ENCODE peak calls at places on chromosomes 13 and 19, in six cellular contexts. P is HFF-Myc, Y is progenitor cell of endocrine pancreas, F is cardiac muscle cell, O is right lobe of liver, X is fibroblast of mammary gland. K is an unnamed sample.

GRCh38 chr19:31285744-31286143 is 63.5 kb downstream of the TSHZ3 start:
- DNase-seq in P (no peak), Y (no peak), F (peak), O (no peak), X (peak), K (no peak)

GRCh38 chr13:44303681-44304432 is 69.8 kb upstream of the SERP2 start:
- DNase-seq in P (no peak), Y (no peak), F (peak), O (peak), X (peak), K (no peak)

GRCh38 chr19:40366697-40367561 is 18.4 kb downstream of the PLD3 start:
- DNase-seq in P (no peak), Y (peak), F (peak), O (no peak), X (no peak), K (no peak)

GRCh38 chr13:44703371-44703770 is 127.2 kb upstream of the TSC22D1 start:
- DNase-seq in P (peak), Y (no peak), F (peak), O (no peak), X (peak), K (no peak)

GRCh38 chr19:10514211-10515145 is 2.8 kb downstream of the S1PR5 start:
- DNase-seq in P (no peak), Y (no peak), F (no peak), O (no peak), X (no peak), K (no peak)

GRCh38 chr19:55442372-55443044 is 592 bp downstream of the SHISA7 start:
- DNase-seq in P (no peak), Y (no peak), F (no peak), O (peak), X (no peak), K (no peak)

GRCh38 chr13:106507560-106508274 is 27.7 kb downstream of the EFNB2 start:
- DNase-seq in P (no peak), Y (no peak), F (peak), O (no peak), X (peak), K (no peak)

GRCh38 chr13:111662895-111663294 is 342.5 kb downstream of the TEX29 start:
- DNase-seq in P (no peak), Y (no peak), F (no peak), O (peak), X (no peak), K (no peak)

GRCh38 chr13:110771194-110771593 is 57.7 kb downstream of the ING1 start:
- DNase-seq in P (no peak), Y (no peak), F (peak), O (no peak), X (peak), K (no peak)

DNA sequence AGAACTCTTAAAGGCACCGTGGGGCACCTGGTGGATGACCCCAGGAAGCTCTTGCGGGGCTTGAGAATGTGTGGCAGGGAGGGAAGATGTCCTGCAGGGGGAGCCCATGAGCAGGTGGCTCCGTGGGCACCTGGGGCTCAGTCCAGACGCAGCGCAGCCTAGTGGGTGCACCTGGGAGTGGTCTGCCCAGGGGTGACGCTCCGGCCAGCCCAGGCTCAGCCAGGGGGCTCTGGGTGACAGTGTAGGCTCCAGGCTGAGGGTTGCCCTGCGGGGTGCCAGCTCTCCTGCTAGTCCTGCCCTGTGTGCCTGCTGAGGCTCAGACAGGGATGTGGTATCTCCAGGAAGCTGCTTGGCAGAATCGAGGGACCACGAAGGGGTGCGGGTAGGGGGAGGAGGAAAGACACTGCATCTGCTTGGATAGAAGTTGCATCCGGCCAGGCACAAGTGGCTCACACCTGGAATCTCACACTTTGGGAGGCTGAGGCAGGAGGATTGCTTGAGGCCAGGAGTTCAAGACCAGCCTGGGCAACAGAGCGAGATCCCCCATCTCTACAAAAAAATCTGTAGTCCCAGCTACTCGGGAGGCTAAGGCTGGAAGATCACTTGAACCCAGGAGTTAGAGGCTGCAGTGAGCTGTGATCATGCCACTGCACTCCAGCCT is 15.0 kb upstream of the PGLS start:
- DNase-seq in P (no peak), Y (peak), F (peak), O (peak), X (peak), K (no peak)
- TF ChIP-seq CTCF in P (peak), Y (peak), F (peak), O (peak), X (peak), K (peak)

GRCh38 chr13:48975101-48975925 is at the start of gene FNDC3A:
- DNase-seq in P (peak), Y (peak), F (peak), O (peak), X (peak), K (no peak)
- TF ChIP-seq CTCF in P (no peak), Y (peak), F (peak), O (no peak), X (peak), K (peak)

GRCh38 chr13:21501709-21502108 is 42.6 kb upstream of the ZDHHC20 start:
- DNase-seq in P (no peak), Y (no peak), F (no peak), O (no peak), X (no peak), K (no peak)
- TF ChIP-seq CTCF in P (no peak), Y (no peak), F (no peak), O (no peak), X (peak), K (no peak)

GRCh38 chr19:21202865-21203494 is 61.1 kb downstream of the ZNF431 start:
- DNase-seq in P (no peak), Y (no peak), F (peak), O (no peak), X (peak), K (no peak)
- TF ChIP-seq CTCF in P (peak), Y (peak), F (peak), O (peak), X (peak), K (peak)

K was measured in type B pancreatic cell.